ENCODE peak calls at places on chromosomes 11 and 22, in nine cellular contexts. D, L, J, H, X, I, C, E and V are unnamed samples.

GRCh38 chr22:26567610-26568009 is 22.3 kb downstream of the TPST2 start:
- DNase-seq in D (no peak), L (no peak), J (no peak), H (no peak), X (no peak), I (no peak), C (no peak), E (no peak), V (no peak)

GRCh38 chr11:86781546-86781945 is 18.8 kb upstream of the PRSS23 start:
- DNase-seq in D (no peak), L (no peak), J (no peak), H (no peak), X (no peak), I (no peak), C (no peak), E (no peak), V (no peak)

GRCh38 chr11:111452146-111452545 is 60.0 kb downstream of the BTG4 start:
- DNase-seq in D (no peak), L (no peak), J (no peak), H (no peak), X (peak), I (no peak), C (no peak), E (no peak), V (no peak)

GRCh38 chr11:112961146-112961668 is at the start of gene NCAM1:
- DNase-seq in D (peak), L (no peak), J (peak), H (no peak), X (peak), I (peak), C (peak), E (peak), V (peak)

GRCh38 chr11:13717331-13717730 is 48.9 kb downstream of the FAR1 start:
- DNase-seq in D (no peak), L (no peak), J (no peak), H (no peak), X (peak), I (peak), C (peak), E (no peak), V (no peak)

GRCh38 chr11:16536513-16536912 is 180.2 kb upstream of the SOX6 start:
- DNase-seq in D (peak), L (no peak), J (no peak), H (no peak), X (no peak), I (no peak), C (no peak), E (no peak), V (no peak)

GRCh38 chr11:35391922-35392813 is 27.2 kb downstream of the SLC1A2 start:
- DNase-seq in D (peak), L (peak), J (peak), H (peak), X (peak), I (peak), C (peak), E (peak), V (peak)

GRCh38 chr22:48700566-48701295 is 1126.9 kb downstream of the BRD1 start:
- DNase-seq in D (no peak), L (no peak), J (no peak), H (no peak), X (no peak), I (no peak), C (no peak), E (no peak), V (no peak)

GRCh38 chr11:56967726-56968125 is 21.0 kb upstream of the OR5AK2 start:
- DNase-seq in D (no peak), L (no peak), J (no peak), H (no peak), X (no peak), I (no peak), C (no peak), E (no peak), V (no peak)

GRCh38 chr11:134207538-134208239 is 16.1 kb downstream of the NCAPD3 start:
- DNase-seq in D (peak), L (no peak), J (no peak), H (peak), X (peak), I (peak), C (peak), E (peak), V (no peak)

GRCh38 chr22:41780714-41781507 is 19.6 kb upstream of the CCDC134 start:
- DNase-seq in D (peak), L (peak), J (no peak), H (peak), X (peak), I (peak), C (no peak), E (peak), V (no peak)

GRCh38 chr11:74288161-74288560 is 23.3 kb downstream of the P4HA3 start:
- DNase-seq in D (no peak), L (no peak), J (peak), H (no peak), X (peak), I (no peak), C (peak), E (no peak), V (no peak)

GRCh38 chr22:46318576-46318975 is 16.9 kb upstream of the TRMU start:
- DNase-seq in D (peak), L (no peak), J (no peak), H (no peak), X (no peak), I (no peak), C (no peak), E (no peak), V (no peak)

GRCh38 chr11:46658259-46658658 is 40.9 kb downstream of the ATG13 start:
- DNase-seq in D (no peak), L (no peak), J (no peak), H (no peak), X (peak), I (no peak), C (no peak), E (no peak), V (no peak)

GRCh38 chr22:44449061-44449682 is 48.9 kb downstream of the RTL6 start:
- DNase-seq in D (peak), L (no peak), J (no peak), H (no peak), X (peak), I (no peak), C (peak), E (no peak), V (no peak)

GRCh38 chr22:27372969-27373670 is 428.4 kb downstream of the MN1 start:
- DNase-seq in D (no peak), L (no peak), J (no peak), H (no peak), X (no peak), I (peak), C (no peak), E (peak), V (no peak)

GRCh38 chr11:1158681-1159525 is 1.1 kb downstream of the MUC5AC start:
- DNase-seq in D (peak), L (no peak), J (no peak), H (no peak), X (no peak), I (no peak), C (no peak), E (no peak), V (no peak)

GRCh38 chr11:32060063-32060462 is 30.8 kb upstream of the RCN1 start:
- DNase-seq in D (no peak), L (no peak), J (no peak), H (no peak), X (no peak), I (no peak), C (no peak), E (no peak), V (no peak)

GRCh38 chr11:2796091-2796490 is 89.5 kb downstream of the CDKN1C start:
- DNase-seq in D (peak), L (no peak), J (no peak), H (no peak), X (no peak), I (no peak), C (no peak), E (peak), V (no peak)

GRCh38 chr11:7524831-7525230 is 11.0 kb downstream of the PPFIBP2 start:
- DNase-seq in D (no peak), L (no peak), J (no peak), H (no peak), X (no peak), I (peak), C (no peak), E (no peak), V (no peak)

GRCh38 chr22:46287873-46288751 is 8.6 kb upstream of the GTSE1 start:
- DNase-seq in D (peak), L (peak), J (no peak), H (no peak), X (no peak), I (peak), C (no peak), E (no peak), V (no peak)

GRCh38 chr11:47272706-47273105 is 2.8 kb downstream of the MADD start:
- DNase-seq in D (no peak), L (no peak), J (no peak), H (no peak), X (peak), I (no peak), C (no peak), E (no peak), V (no peak)

GRCh38 chr11:13283636-13284035 is 6.0 kb downstream of the BMAL1 start:
- DNase-seq in D (no peak), L (no peak), J (no peak), H (no peak), X (no peak), I (no peak), C (no peak), E (no peak), V (no peak)

GRCh38 chr22:35313311-35314121 is 13.8 kb downstream of the TOM1 start:
- DNase-seq in D (peak), L (no peak), J (peak), H (no peak), X (peak), I (peak), C (peak), E (no peak), V (no peak)

GRCh38 chr11:46906596-46906995 is 11.8 kb downstream of the LRP4 start:
- DNase-seq in D (peak), L (no peak), J (no peak), H (no peak), X (no peak), I (no peak), C (no peak), E (no peak), V (no peak)

GRCh38 chr11:69030324-69030723 is 17.3 kb upstream of the MRGPRF start:
- DNase-seq in D (no peak), L (no peak), J (no peak), H (no peak), X (no peak), I (no peak), C (no peak), E (no peak), V (no peak)

GRCh38 chr11:69022268-69022667 is 9.2 kb upstream of the MRGPRF start:
- DNase-seq in D (no peak), L (no peak), J (no peak), H (no peak), X (no peak), I (no peak), C (no peak), E (no peak), V (no peak)

GRCh38 chr11:69032833-69033232 is 15.9 kb upstream of the TPCN2 start:
- DNase-seq in D (no peak), L (no peak), J (no peak), H (no peak), X (no peak), I (no peak), C (no peak), E (no peak), V (no peak)

GRCh38 chr11:69024509-69024908 is 11.5 kb upstream of the MRGPRF start:
- DNase-seq in D (no peak), L (no peak), J (no peak), H (no peak), X (no peak), I (no peak), C (no peak), E (no peak), V (no peak)

DNA sequence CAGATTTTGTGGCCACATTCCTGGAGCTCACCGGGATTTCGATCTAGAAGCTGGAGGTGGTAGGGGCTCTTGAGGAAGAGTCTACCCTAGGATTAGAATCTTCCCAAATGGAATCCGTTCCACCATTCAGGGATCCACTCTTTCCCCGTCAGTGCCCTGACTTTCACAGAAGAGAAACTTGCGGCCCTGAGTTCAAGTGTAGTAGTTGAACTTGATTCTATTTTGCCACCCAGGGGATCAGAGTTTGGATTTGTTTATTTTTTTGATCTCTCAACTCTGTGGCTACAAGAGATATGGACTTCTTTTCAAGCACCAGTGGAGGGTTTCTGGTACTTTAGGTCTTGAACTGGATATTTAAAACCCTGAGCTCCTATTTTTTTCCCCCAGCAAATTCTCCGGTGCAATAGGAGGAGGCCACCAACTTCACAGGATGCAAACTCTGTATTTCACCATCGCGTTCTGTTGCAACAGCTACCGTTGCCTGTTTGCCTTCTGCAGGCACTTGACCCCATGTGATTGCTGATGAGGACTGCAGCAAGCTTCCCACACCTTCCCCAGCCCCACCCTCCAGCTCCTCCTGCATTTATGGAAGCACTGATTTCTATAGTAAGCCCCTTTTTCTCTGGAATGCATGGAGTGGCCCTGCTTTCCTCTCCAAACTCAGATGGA is 14.8 kb upstream of the MRGPRF start:
- DNase-seq in D (no peak), L (no peak), J (no peak), H (no peak), X (no peak), I (no peak), C (peak), E (no peak), V (no peak)
- H3K27ac ChIP-seq in D (peak), L (no peak), J (no peak), H (no peak), X (no peak), I (no peak), C (peak), E (no peak), V (no peak)

DNA sequence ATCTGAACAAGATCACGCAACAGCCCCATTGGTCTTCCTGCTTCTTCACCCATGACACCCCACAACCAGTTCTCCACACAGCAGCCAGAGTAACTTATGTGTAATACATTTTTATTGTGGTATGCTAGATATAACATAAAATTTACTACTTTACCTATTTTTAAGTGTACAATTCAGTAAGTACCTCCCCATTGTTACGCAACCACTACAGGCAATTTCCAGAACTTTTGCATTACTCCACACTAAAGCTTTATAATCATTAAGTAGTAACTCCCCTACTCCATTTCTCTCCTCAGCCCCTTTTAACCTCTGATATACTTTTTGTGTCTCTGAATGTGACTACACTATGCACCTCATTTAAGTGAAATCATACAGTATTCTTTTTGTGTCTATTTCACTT is 575.4 kb upstream of the CADM1 start:
- DNase-seq in D (no peak), L (no peak), J (no peak), H (no peak), X (no peak), I (no peak), C (no peak), E (no peak), V (no peak)
- H3K27ac ChIP-seq in D (no peak), L (no peak), J (no peak), H (no peak), X (no peak), I (no peak), C (no peak), E (no peak), V (no peak)

DNA sequence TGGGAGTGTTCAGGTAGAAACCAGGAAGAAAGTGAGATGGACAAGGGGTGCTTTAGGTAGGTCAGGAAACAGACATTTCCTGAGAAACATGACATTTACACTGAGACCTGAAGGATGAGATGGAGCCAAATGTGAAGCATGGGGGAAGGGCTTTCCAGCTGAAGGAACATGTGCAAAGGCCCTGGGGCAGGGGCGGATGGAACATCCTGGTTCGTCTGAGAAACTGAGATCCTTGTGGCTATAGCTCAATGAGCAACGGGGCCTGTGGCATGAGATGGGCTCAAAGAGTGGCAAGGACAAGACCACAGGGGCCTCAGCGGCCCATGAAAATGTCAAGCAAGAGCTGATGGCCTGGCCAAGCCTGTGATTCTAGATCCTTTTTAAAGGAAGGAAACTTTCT is 127.4 kb downstream of the DSCAML1 start:
- DNase-seq in D (no peak), L (no peak), J (no peak), H (no peak), X (no peak), I (no peak), C (no peak), E (no peak), V (no peak)
- H3K27ac ChIP-seq in D (no peak), L (no peak), J (no peak), H (no peak), X (no peak), I (no peak), C (no peak), E (no peak), V (peak)

GRCh38 chr11:71500601-71501021 is 26.5 kb upstream of the KRTAP5-7 start:
- DNase-seq in D (peak), L (no peak), J (no peak), H (no peak), X (no peak), I (peak), C (no peak), E (peak), V (no peak)

GRCh38 chr11:71499125-71499524 is 27.9 kb upstream of the KRTAP5-7 start:
- DNase-seq in D (no peak), L (no peak), J (no peak), H (no peak), X (no peak), I (no peak), C (no peak), E (no peak), V (no peak)

GRCh38 chr11:71498091-71498490 is 29.0 kb upstream of the KRTAP5-7 start:
- DNase-seq in D (peak), L (no peak), J (no peak), H (no peak), X (no peak), I (no peak), C (no peak), E (no peak), V (no peak)

GRCh38 chr11:71501071-71501985 is 25.7 kb upstream of the KRTAP5-7 start:
- DNase-seq in D (no peak), L (no peak), J (no peak), H (no peak), X (no peak), I (no peak), C (no peak), E (no peak), V (no peak)

DNA sequence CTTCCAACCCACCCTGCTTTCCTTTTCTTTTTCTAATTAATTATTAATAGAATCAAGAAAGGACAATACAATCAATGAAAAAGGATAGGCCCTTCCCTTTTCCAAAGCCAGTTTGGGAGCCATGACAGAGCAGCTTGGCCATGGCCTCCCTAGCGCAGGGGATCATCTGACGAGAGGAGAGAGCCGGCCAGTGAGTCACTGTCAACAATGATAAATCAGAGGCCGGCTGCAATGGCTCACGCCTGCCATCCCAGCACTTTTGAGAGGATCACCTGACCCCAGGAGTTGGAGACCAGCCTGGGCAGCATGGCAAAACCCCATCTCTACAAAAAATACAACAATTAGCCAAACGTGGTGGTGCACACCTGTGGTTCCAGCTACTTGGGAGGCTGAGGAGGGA is 27.5 kb upstream of the KRTAP5-7 start:
- DNase-seq in D (peak), L (no peak), J (no peak), H (no peak), X (no peak), I (no peak), C (no peak), E (no peak), V (no peak)
- H3K27ac ChIP-seq in D (no peak), L (no peak), J (no peak), H (no peak), X (no peak), I (no peak), C (no peak), E (no peak), V (no peak)

GRCh38 chr11:61347916-61348461 is 13.7 kb downstream of the CYB561A3 start:
- DNase-seq in D (peak), L (no peak), J (no peak), H (no peak), X (no peak), I (no peak), C (no peak), E (no peak), V (no peak)
- H3K27ac ChIP-seq in D (peak), L (no peak), J (no peak), H (no peak), X (no peak), I (no peak), C (no peak), E (no peak), V (no peak)

GRCh38 chr11:72805214-72805613 is 9.0 kb upstream of the ATG16L2 start:
- DNase-seq in D (no peak), L (no peak), J (no peak), H (no peak), X (no peak), I (no peak), C (no peak), E (no peak), V (no peak)

GRCh38 chr11:72802822-72803221 is 9.0 kb upstream of the STARD10 start:
- DNase-seq in D (no peak), L (no peak), J (no peak), H (no peak), X (no peak), I (no peak), C (no peak), E (no peak), V (no peak)

GRCh38 chr11:72807789-72808188 is 6.4 kb upstream of the ATG16L2 start:
- DNase-seq in D (no peak), L (no peak), J (no peak), H (no peak), X (no peak), I (no peak), C (no peak), E (no peak), V (no peak)

GRCh38 chr11:72808415-72808814 is 5.8 kb upstream of the ATG16L2 start:
- DNase-seq in D (no peak), L (no peak), J (no peak), H (no peak), X (peak), I (no peak), C (no peak), E (no peak), V (no peak)

GRCh38 chr11:72807021-72807693 is 7.1 kb upstream of the ATG16L2 start:
- DNase-seq in D (no peak), L (no peak), J (no peak), H (no peak), X (no peak), I (no peak), C (peak), E (no peak), V (no peak)
- H3K27ac ChIP-seq in D (peak), L (no peak), J (no peak), H (no peak), X (no peak), I (peak), C (peak), E (peak), V (peak)

GRCh38 chr11:28104425-28104824 is 3.5 kb downstream of the KIF18A start:
- DNase-seq in D (no peak), L (no peak), J (no peak), H (no peak), X (no peak), I (no peak), C (no peak), E (no peak), V (no peak)
- H3K27ac ChIP-seq in D (no peak), L (no peak), J (peak), H (no peak), X (no peak), I (no peak), C (peak), E (no peak), V (no peak)

DNA sequence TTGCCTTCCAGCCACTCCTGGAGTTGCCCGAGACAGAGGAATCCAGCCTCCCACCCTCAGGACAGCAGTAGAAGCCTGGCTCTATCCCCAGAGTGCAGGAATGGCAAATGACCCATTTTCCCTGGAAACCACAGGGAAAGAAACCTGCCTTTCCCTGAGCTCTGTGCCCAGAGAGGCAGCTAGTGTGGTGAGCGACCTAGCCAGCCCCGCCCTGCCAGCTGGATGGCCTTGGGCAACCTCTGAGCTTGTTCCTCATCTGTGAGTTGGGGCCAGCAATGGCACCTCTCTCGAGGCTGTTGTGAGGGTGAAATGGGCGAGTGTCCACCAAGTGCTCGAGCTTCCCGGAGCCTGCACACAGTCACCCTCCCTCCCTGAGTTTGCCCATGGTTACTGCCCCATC is 3.7 kb downstream of the OMP start:
- DNase-seq in D (no peak), L (no peak), J (no peak), H (no peak), X (peak), I (peak), C (no peak), E (peak), V (no peak)
- H3K27ac ChIP-seq in D (no peak), L (no peak), J (no peak), H (no peak), X (no peak), I (no peak), C (peak), E (peak), V (no peak)